ENCODE peak calls at places on chromosomes 11 and 22, in six cellular contexts. Q, Y, C, L, M and I are unnamed samples.

GRCh38 chr11:103807806-103808205 is 228.6 kb upstream of the DDI1 start:
- DNase-seq in L (no peak), Y (no peak), C (no peak), M (no peak), Q (no peak), I (no peak)

GRCh38 chr11:134684576-134684975 is 272.5 kb upstream of the B3GAT1 start:
- DNase-seq in M (no peak), Q (no peak), C (no peak), Y (no peak), L (no peak), I (no peak)

GRCh38 chr11:70399681-70400112 is 1.4 kb downstream of the CTTN start:
- DNase-seq in Q (peak; percentile 77), C (peak; percentile 81), Y (peak; percentile 78), M (peak; percentile 85), L (peak; percentile 77), I (peak; percentile 52)

GRCh38 chr11:9071694-9072093 is 19.7 kb downstream of the SCUBE2 start:
- DNase-seq in L (no peak), Q (no peak), C (no peak), M (no peak), Y (no peak), I (no peak)

GRCh38 chr11:17563961-17564686 is 17.1 kb downstream of the OTOG start:
- DNase-seq in L (no peak), C (no peak), Q (peak; percentile 37), M (no peak), Y (no peak), I (no peak)

GRCh38 chr22:47205081-47205491 is 442.6 kb downstream of the TBC1D22A start:
- DNase-seq in L (no peak), Q (peak; percentile 10), Y (no peak), C (peak; percentile 19), M (no peak), I (no peak)

GRCh38 chr11:58406774-58407173 is at the start of gene OR5B3:
- DNase-seq in Y (no peak), C (no peak), M (no peak), Q (no peak), L (no peak), I (no peak)

GRCh38 chr11:72375241-72375640 is 59.1 kb downstream of the CLPB start:
- DNase-seq in Y (no peak), L (no peak), M (no peak), C (no peak), Q (no peak), I (no peak)

GRCh38 chr22:18731075-18731666 is 119.5 kb upstream of the RIMBP3 start:
- DNase-seq in L (no peak), C (no peak), Q (no peak), Y (no peak), M (no peak), I (no peak)

GRCh38 chr11:75635009-75635909 is 33.6 kb downstream of the MAP6 start:
- DNase-seq in M (no peak), Q (no peak), C (no peak), L (peak; percentile 23), Y (peak; percentile 10), I (no peak)

GRCh38 chr11:92451081-92451480 is 226.5 kb downstream of the FAT3 start:
- DNase-seq in M (no peak), Y (no peak), L (no peak), Q (no peak), C (no peak), I (no peak)

GRCh38 chr22:24178502-24179440 is 2.5 kb upstream of the SUSD2 start:
- DNase-seq in M (no peak), L (no peak), Q (peak; percentile 76), C (no peak), Y (no peak), I (no peak)

GRCh38 chr11:72722050-72722748 is 30.0 kb downstream of the ARAP1 start:
- DNase-seq in Q (peak; percentile 89), M (peak; percentile 76), Y (peak; percentile 88), L (peak; percentile 88), C (peak; percentile 91), I (peak; percentile 92)

GRCh38 chr11:83151274-83151977 is 5.5 kb upstream of the PCF11 start:
- DNase-seq in L (no peak), M (no peak), Y (no peak), C (no peak), Q (no peak), I (no peak)

GRCh38 chr11:66718320-66718971 is 10.6 kb downstream of the SPTBN2 start:
- DNase-seq in C (peak; percentile 60), Y (no peak), L (no peak), M (no peak), Q (peak; percentile 56), I (peak; percentile 87)

GRCh38 chr11:77752518-77752917 is 68.0 kb downstream of the RSF1 start:
- DNase-seq in L (peak; percentile 43), M (peak; percentile 19), C (no peak), Y (no peak), Q (peak; percentile 69), I (no peak)

GRCh38 chr11:122748968-122749687 is 89.2 kb upstream of the CRTAM start:
- DNase-seq in M (peak; percentile 19), Q (no peak), C (no peak), L (no peak), Y (peak; percentile 49), I (no peak)

GRCh38 chr11:130886704-130887103 is 29.6 kb downstream of the SNX19 start:
- DNase-seq in M (no peak), C (no peak), Q (no peak), Y (no peak), L (no peak), I (no peak)

GRCh38 chr22:26673485-26673884 is 16.1 kb downstream of the MIAT start:
- DNase-seq in L (no peak), C (no peak), Y (no peak), M (no peak), Q (no peak), I (no peak)

DNA sequence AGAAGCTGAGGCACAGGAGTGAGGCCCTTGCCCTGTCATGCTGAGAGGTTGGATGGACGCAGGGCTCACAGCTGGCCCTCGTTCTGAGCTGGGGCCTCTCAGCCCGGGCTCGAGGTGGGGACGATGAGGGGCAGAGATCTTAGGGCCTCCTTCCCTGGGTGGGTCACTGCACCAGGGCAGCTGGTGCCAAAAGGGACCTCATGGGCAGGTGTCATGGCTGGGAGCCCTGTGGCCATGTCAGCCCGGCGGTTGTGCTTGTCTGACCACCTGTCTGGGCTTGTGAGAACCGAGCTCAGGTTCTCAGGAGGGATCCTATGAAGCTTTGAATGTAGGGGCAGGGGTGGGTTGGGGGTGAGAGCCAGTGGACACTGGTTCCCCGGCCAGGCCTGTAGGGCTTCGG is 1.8 kb upstream of the MUC6 start:
- DNase-seq in M (no peak), C (no peak), Y (no peak), Q (no peak), L (no peak), I (no peak)
- TF ChIP-seq CTCF in M (no peak), C (no peak), Y (no peak), Q (no peak), L (no peak), I (no peak)

GRCh38 chr11:62546244-62546936 is at the start of gene AHNAK:
- DNase-seq in L (peak; percentile 91), C (peak; percentile 87), Y (peak; percentile 74), Q (peak; percentile 90), M (peak; percentile 88), I (peak; percentile 90)
- H3K27me3 ChIP-seq in L (no peaks in the 10 kb centered on the region), C (no peaks in the 10 kb centered on the region), Y (no peaks in the 10 kb centered on the region), Q (no peaks in the 10 kb centered on the region), M (no peaks in the 10 kb centered on the region), I (no peaks in the 10 kb centered on the region)

GRCh38 chr11:108486331-108486730 is 11.9 kb downstream of the POGLUT3 start:
- DNase-seq in L (no peak), M (no peak), Y (no peak), Q (no peak), C (no peak), I (no peak)

GRCh38 chr11:108486828-108487227 is 11.4 kb downstream of the POGLUT3 start:
- DNase-seq in Q (no peak), Y (no peak), L (no peak), M (no peak), C (no peak), I (no peak)

GRCh38 chr11:108483163-108483562 is 15.0 kb downstream of the POGLUT3 start:
- DNase-seq in Q (no peak), C (no peak), L (no peak), Y (no peak), M (no peak), I (no peak)
- H3K36me3 ChIP-seq in Q (peaks cover 68% of the 10 kb centered on the region), C (no peaks in the 10 kb centered on the region), L (peaks cover 84% of the 10 kb centered on the region), Y (peaks cover 96% of the 10 kb centered on the region), M (peaks cover 13% of the 10 kb centered on the region), I (no peaks in the 10 kb centered on the region)

GRCh38 chr11:7353100-7353499 is 101.4 kb downstream of the SYT9 start:
- DNase-seq in Q (peak; percentile 79), M (no peak), L (no peak), Y (peak; percentile 11), C (no peak), I (no peak)
- TF ChIP-seq CTCF in Q (peak; percentile 84), M (no peak), L (peak; percentile 53), Y (no peak), C (peak; percentile 25), I (peak; percentile 31)

DNA sequence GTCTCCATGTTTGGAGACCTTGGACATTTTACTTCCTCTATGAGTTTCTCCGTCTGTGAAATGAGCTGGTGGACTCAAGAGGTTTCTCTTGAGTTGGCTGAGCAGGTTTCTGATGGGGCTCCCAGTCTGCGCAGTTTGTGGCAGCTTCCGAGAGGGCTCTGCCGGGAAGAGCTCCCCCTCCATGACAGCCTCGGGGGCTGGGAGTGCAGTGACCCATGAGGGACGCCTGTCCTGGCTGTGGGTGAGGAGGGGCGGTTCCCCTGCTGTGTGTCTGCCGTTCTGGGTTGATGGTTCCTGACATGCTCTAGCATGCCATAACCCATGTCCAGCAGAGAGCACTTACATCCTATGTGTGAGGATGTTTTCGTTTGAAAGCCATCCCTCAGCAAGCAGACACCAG is 14.8 kb downstream of the CSF2RB start:
- DNase-seq in M (no peak), L (no peak), Y (no peak), Q (peak; percentile 27), C (no peak), I (no peak)
- H3K27me3 ChIP-seq in M (peaks cover 12% of the 10 kb centered on the region), L (peaks cover 70% of the 10 kb centered on the region), Y (no peaks in the 10 kb centered on the region), Q (no peaks in the 10 kb centered on the region), C (no peaks in the 10 kb centered on the region), I (no peaks in the 10 kb centered on the region)

GRCh38 chr11:767238-767637 is 10.0 kb downstream of the GATD1 start:
- DNase-seq in C (no peak), Y (no peak), M (no peak), L (no peak), Q (no peak), I (no peak)
- H3K36me3 ChIP-seq in C (peaks cover 45% of the 10 kb centered on the region), Y (peaks cover 98% of the 10 kb centered on the region), M (peaks cover 72% of the 10 kb centered on the region), L (peaks cover 71% of the 10 kb centered on the region), Q (peaks cover 52% of the 10 kb centered on the region), I (peaks cover 6% of the 10 kb centered on the region)